ENCODE peak calls at places on chromosomes 6 and 20, in six cellular contexts. W is RWPE1, Y is IMR-90, K is prostate gland, M is transverse colon, Q is H9. P is an unnamed sample.

GRCh38 chr6:113493991-113494390 is 363.2 kb upstream of the MARCKS start:
- DNase-seq in Y (no peak), M (no peak), K (no peak), Q (no peak), W (peak), P (no peak)

GRCh38 chr6:157099912-157100593 is 223.3 kb downstream of the TMEM242 start:
- DNase-seq in Q (no peak), M (no peak), Y (no peak), K (no peak), W (no peak), P (no peak)

GRCh38 chr6:36289281-36290018 is 19.6 kb downstream of the PNPLA1 start:
- DNase-seq in Q (peak), Y (no peak), W (peak), K (no peak), M (no peak), P (peak)

GRCh38 chr6:14721103-14721758 is 524.6 kb upstream of the JARID2 start:
- DNase-seq in Q (no peak), W (no peak), K (no peak), M (no peak), Y (peak), P (peak)

GRCh38 chr20:62417981-62418708 is 9.2 kb downstream of the RBBP8NL start:
- DNase-seq in W (no peak), Y (no peak), M (no peak), Q (no peak), K (no peak), P (no peak)

GRCh38 chr6:78810146-78810545 is 57.2 kb upstream of the IRAK1BP1 start:
- DNase-seq in Q (peak), K (peak), W (peak), Y (peak), M (peak), P (no peak)

GRCh38 chr6:27133281-27134227 is 113.9 kb upstream of the PRSS16 start:
- DNase-seq in Q (peak), K (peak), M (peak), Y (peak), W (no peak), P (no peak)

GRCh38 chr20:51926670-51927305 is 124.5 kb upstream of the SALL4 start:
- DNase-seq in M (no peak), Y (no peak), Q (no peak), K (no peak), W (no peak), P (no peak)

GRCh38 chr6:139510040-139510815 is 135.8 kb upstream of the CITED2 start:
- DNase-seq in K (no peak), Y (no peak), M (no peak), W (no peak), Q (no peak), P (no peak)

GRCh38 chr6:40340957-40341356 is 246.2 kb downstream of the LRFN2 start:
- DNase-seq in Y (no peak), W (no peak), Q (no peak), M (no peak), K (no peak), P (no peak)

GRCh38 chr6:42230320-42231034 is 12.8 kb upstream of the MRPS10 start:
- DNase-seq in M (no peak), Y (peak), K (no peak), W (peak), Q (no peak), P (no peak)

DNA sequence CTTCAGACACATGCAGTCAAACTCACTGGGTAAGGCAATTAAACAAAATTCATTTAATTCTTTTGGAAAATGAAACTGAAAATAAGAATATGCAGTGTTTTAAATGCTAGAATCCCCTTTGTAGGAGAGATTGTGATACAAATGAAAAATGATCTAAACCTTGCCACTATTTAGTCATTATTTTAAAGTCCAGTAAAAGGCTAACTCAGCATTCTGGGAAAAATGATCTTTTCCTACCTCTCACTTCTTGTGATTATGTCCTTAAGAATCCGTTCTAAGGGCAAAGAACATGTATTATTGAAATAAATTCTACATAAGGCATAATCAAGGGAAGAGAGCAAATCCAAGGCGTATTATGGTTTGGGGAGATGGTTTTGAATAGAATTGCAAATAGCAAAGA is 46.4 kb downstream of the TINAG start:
- DNase-seq in K (no peak), Y (no peak), M (no peak), W (no peak), Q (no peak), P (no peak)
- H3K27ac ChIP-seq in K (no peak), Y (no peak), M (no peak), W (no peak), Q (no peak), P (no peak)

DNA sequence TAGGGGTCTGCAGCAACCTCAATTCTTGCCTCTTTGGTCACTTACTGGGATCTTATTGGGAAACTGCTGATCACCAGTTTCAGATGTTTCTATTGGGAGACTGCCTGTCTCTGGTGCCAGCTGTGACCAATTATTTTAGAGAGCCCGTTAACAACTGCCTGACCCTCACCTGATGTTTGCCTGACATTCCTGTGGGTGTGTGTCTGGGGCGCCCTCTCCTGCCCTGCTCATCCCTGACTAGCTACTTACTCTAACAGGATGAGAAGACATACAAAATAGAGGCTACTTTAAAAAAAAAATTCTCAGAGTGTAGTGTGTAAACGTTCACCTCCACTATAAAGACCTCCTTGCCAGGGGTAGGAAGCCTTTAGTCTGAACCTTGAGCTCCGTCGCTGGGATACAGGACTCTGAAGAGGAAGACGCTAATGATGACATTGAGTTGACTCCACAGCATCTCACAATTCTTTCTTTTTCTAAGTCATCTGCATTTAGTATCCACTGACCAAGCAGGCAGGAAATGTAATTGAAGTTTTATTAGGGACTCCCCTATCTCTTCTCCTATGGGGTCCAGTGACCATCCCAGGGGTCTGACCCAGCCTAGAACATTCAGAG is 54.6 kb upstream of the DDR1 start:
- DNase-seq in K (no peak), Q (peak), Y (no peak), W (no peak), M (no peak), P (no peak)
- H3K27ac ChIP-seq in K (no peak), Q (no peak), Y (no peak), W (peak), M (peak), P (no peak)

DNA sequence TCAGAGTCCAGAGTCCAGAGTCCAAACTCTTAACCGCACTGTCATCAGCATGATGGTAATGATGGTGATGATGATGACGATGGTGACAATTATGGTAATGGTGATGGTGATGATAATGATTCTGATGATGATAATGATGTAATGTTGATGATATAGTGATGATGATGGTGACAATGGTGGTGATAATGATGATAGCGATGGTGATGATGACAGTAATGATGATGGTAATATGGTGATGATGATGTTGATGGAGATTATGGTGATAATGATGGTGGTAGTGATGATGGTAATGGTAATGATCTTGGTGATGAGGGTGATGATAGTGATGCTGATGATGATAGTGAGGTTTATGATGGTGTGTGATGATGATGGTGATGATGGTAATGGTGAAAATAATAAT is 367.8 kb upstream of the CDH4 start:
- DNase-seq in K (no peak), Q (no peak), M (no peak), Y (no peak), W (no peak), P (no peak)
- H3K27ac ChIP-seq in K (no peak), Q (no peak), M (no peak), Y (no peak), W (no peak), P (no peak)

GRCh38 chr6:111119550-111120329 is 32.4 kb downstream of the SLC16A10 start:
- DNase-seq in Y (peak), K (no peak), W (no peak), Q (no peak), M (no peak), P (no peak)

GRCh38 chr6:111118816-111119215 is 31.5 kb downstream of the SLC16A10 start:
- DNase-seq in K (no peak), M (no peak), W (no peak), Q (no peak), Y (no peak), P (no peak)

GRCh38 chr6:111113731-111114438 is 26.6 kb downstream of the SLC16A10 start:
- DNase-seq in M (no peak), Y (peak), K (no peak), Q (peak), W (no peak), P (peak)

GRCh38 chr6:111114484-111114883 is 27.2 kb downstream of the SLC16A10 start:
- DNase-seq in M (no peak), Y (no peak), Q (no peak), W (no peak), K (no peak), P (no peak)
- H3K27ac ChIP-seq in M (no peak), Y (no peak), Q (no peak), W (no peak), K (no peak), P (no peak)

GRCh38 chr6:135880066-135880972 is 28.8 kb downstream of the PDE7B start:
- DNase-seq in Q (no peak), W (no peak), M (peak), Y (peak), K (no peak), P (no peak)
- H3K27ac ChIP-seq in Q (no peak), W (no peak), M (peak), Y (peak), K (no peak), P (peak)

DNA sequence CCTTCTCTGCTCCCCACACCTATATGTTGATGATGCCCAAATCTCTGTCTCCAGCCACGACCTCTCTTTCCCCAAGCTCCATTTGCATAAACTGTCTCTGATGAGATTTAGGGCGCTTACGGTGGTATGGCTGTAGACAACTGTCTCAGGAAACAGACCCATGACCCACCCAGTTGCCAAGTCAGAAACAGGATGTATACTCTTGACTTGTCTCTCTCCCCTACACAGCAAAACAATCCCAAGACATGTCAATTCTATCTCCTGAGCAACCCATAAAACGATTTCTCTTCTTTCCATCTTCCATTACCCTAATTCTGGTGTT is 13.9 kb downstream of the GNL1 start:
- DNase-seq in M (no peak), W (no peak), Y (no peak), Q (no peak), K (no peak), P (no peak)
- H3K27ac ChIP-seq in M (peak), W (no peak), Y (no peak), Q (no peak), K (no peak), P (no peak)

GRCh38 chr6:80105972-80106417 is 476 bp upstream of the BCKDHB start:
- DNase-seq in Y (no peak), M (no peak), Q (no peak), W (no peak), K (no peak), P (no peak)
- H3K27ac ChIP-seq in Y (peak), M (peak), Q (no peak), W (peak), K (peak), P (peak)

GRCh38 chr20:20368414-20369352 is 779 bp downstream of the INSM1 start:
- DNase-seq in K (no peak), M (no peak), Q (peak), W (no peak), Y (no peak), P (no peak)
- H3K27ac ChIP-seq in K (no peak), M (no peak), Q (no peak), W (no peak), Y (no peak), P (peak)

GRCh38 chr20:37200376-37200775 is 21.0 kb upstream of the MROH8 start:
- DNase-seq in Y (no peak), M (no peak), W (no peak), Q (no peak), K (no peak), P (no peak)

GRCh38 chr20:37204056-37204455 is 24.7 kb upstream of the MROH8 start:
- DNase-seq in Q (no peak), W (no peak), Y (no peak), K (no peak), M (no peak), P (no peak)

GRCh38 chr20:37200926-37201826 is 21.8 kb upstream of the MROH8 start:
- DNase-seq in M (no peak), Y (no peak), W (no peak), Q (no peak), K (no peak), P (no peak)

GRCh38 chr20:37202267-37202943 is 23.1 kb upstream of the MROH8 start:
- DNase-seq in Q (no peak), W (peak), Y (peak), K (peak), M (peak), P (no peak)

DNA sequence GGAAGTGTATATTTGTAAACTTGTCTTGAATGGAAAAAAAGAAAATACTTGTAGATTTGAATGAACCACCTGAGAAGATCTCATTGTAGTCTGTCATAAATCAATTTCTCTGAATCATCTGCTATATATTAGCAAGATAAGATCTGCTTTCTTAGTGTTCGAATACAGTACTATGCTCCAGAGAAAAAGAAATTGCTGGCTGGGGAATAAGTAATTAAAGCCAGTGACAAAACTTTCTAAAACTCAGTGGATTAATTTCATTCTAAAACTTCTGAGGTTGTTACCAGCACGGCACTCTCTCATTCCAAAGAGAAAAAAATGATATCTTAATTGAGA is 22.4 kb upstream of the MROH8 start:
- DNase-seq in Q (no peak), Y (no peak), M (no peak), W (no peak), K (no peak), P (no peak)
- H3K27ac ChIP-seq in Q (no peak), Y (peak), M (peak), W (no peak), K (no peak), P (no peak)

GRCh38 chr6:94721459-94721858 is 855.9 kb upstream of the MANEA start:
- DNase-seq in K (no peak), Q (no peak), M (no peak), Y (no peak), W (no peak), P (no peak)
- H3K27ac ChIP-seq in K (no peak), Q (no peak), M (no peak), Y (no peak), W (no peak), P (no peak)

P was measured in caudate nucleus.